ENCODE peak calls at places on chromosomes 4 and X, in five cellular contexts. J, I, E, H and O are unnamed samples.

GRCh38 chr4:141702472-141703182 is 66.2 kb downstream of the IL15 start:
- DNase-seq in J (no peak), I (no peak), E (no peak), H (peak), O (no peak)

GRCh38 chr4:52912608-52913007 is 50.5 kb downstream of the RASL11B start:
- DNase-seq in J (no peak), I (no peak), E (no peak), H (peak), O (no peak)

GRCh38 chr4:165738571-165738970 is 134.5 kb upstream of the TLL1 start:
- DNase-seq in J (no peak), I (no peak), E (no peak), H (no peak), O (no peak)

GRCh38 chrX:8873102-8873501 is 71.9 kb upstream of the FAM9A start:
- DNase-seq in J (no peak), I (no peak), E (no peak), H (no peak), O (no peak)

GRCh38 chr4:94653984-94654609 is 103.7 kb upstream of the BMPR1B start:
- DNase-seq in J (no peak), I (no peak), E (no peak), H (no peak), O (no peak)

GRCh38 chrX:7889680-7890079 is 37.5 kb downstream of the PNPLA4 start:
- DNase-seq in J (no peak), I (no peak), E (no peak), H (peak), O (no peak)

GRCh38 chr4:142356797-142357196 is 489.3 kb downstream of the INPP4B start:
- DNase-seq in J (no peak), I (no peak), E (no peak), H (no peak), O (no peak)

GRCh38 chr4:54495091-54495490 is 162.7 kb upstream of the KIT start:
- DNase-seq in J (no peak), I (no peak), E (no peak), H (peak), O (no peak)

GRCh38 chr4:149746281-149746680 is 69.4 kb downstream of the IQCM start:
- DNase-seq in J (no peak), I (no peak), E (no peak), H (no peak), O (no peak)

GRCh38 chr4:1981251-1982055 is 27.3 kb downstream of the NELFA start:
- DNase-seq in J (peak), I (no peak), E (no peak), H (peak), O (no peak)

GRCh38 chr4:6447561-6448290 is 24.7 kb downstream of the PPP2R2C start:
- DNase-seq in J (no peak), I (no peak), E (no peak), H (no peak), O (no peak)

GRCh38 chrX:7170903-7171302 is 22.9 kb upstream of the PUDP start:
- DNase-seq in J (peak), I (no peak), E (no peak), H (no peak), O (no peak)

GRCh38 chrX:134453631-134454030 is 6.3 kb upstream of the HPRT1 start:
- DNase-seq in J (peak), I (peak), E (no peak), H (no peak), O (no peak)

GRCh38 chrX:149940015-149940716 is 1.9 kb upstream of the EOLA2 start:
- DNase-seq in J (peak), I (peak), E (peak), H (peak), O (peak)

GRCh38 chrX:149939271-149940014 is 1.2 kb upstream of the EOLA2 start:
- DNase-seq in J (peak), I (peak), E (peak), H (peak), O (peak)

GRCh38 chrX:149937881-149938426 is 337 bp downstream of the EOLA2 start:
- DNase-seq in J (no peak), I (peak), E (no peak), H (peak), O (no peak)

GRCh38 chrX:149938427-149939270 is at the start of gene EOLA2:
- DNase-seq in J (peak), I (peak), E (peak), H (peak), O (peak)
- TF ChIP-seq CTCF in J (peak), I (peak), E (peak), H (peak), O (peak)

GRCh38 chr4:17494258-17494657 is 17.6 kb downstream of the QDPR start:
- DNase-seq in J (no peak), I (no peak), E (no peak), H (peak), O (peak)
- H3K4me3 ChIP-seq in J (no peak), I (no peak), E (no peak), H (no peak), O (no peak)

DNA sequence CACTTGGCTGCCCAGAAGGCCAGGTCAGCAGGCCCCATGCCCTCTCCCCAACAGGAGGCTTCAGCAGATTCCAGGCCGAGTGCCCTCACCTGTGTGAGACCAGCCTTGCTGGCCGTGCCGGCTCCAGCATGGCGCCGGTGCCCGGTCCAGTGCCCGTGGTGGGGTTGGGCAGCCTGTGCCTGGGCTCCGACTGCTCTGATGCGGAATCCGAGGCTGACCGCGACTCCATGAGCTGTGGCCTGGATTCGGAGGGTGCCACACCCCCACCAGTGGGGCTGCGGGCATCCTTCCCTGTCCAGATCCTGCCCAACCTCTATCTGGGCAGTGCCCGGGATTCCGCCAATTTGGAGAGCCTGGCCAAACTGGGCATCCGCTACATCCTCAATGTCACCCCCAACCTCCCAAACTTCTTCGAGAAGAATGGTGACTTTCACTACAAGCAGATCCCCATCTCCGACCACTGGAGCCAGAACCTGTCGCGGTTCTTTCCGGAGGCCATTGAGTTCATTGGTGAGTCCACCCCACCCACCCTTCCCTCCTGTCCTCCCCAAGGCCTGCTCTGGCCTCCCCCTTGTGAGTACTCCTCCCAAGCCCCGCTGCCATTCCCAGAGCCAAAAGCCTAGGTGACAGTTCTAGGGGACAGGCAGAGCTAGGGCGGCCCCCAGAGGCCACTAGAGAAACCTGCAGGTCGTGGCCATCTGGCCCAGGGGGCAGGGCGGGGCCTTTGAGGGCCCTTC is 2.3 kb downstream of the DUSP9 start:
- DNase-seq in J (no peak), I (peak), E (no peak), H (peak), O (no peak)
- TF ChIP-seq CTCF in J (no peak), I (peak), E (peak), H (no peak), O (no peak)

GRCh38 chr4:140695483-140695882 is 60.7 kb downstream of the TBC1D9 start:
- DNase-seq in J (no peak), I (no peak), E (no peak), H (no peak), O (no peak)

GRCh38 chr4:140702096-140702757 is 54.0 kb downstream of the TBC1D9 start:
- DNase-seq in J (no peak), I (no peak), E (no peak), H (no peak), O (no peak)

GRCh38 chr4:140703463-140703862 is 52.7 kb downstream of the TBC1D9 start:
- DNase-seq in J (no peak), I (no peak), E (no peak), H (peak), O (no peak)

GRCh38 chr4:140693577-140693976 is 62.6 kb downstream of the TBC1D9 start:
- DNase-seq in J (no peak), I (no peak), E (no peak), H (no peak), O (no peak)

GRCh38 chr4:140697709-140698560 is 58.2 kb downstream of the TBC1D9 start:
- DNase-seq in J (no peak), I (no peak), E (no peak), H (no peak), O (no peak)
- H3K4me3 ChIP-seq in J (peak), I (no peak), E (no peak), H (no peak), O (no peak)